ENCODE peak calls at places on chromosome 19, in seven cellular contexts. One of them, this sample, is unnamed.
A peak's percentile ranks its signal among the peaks of the same experiment; 100 is the strongest.

GRCh38 chr19:30631035-30631375 is 258.8 kb downstream of the ZNF536 start:
- DNase-seq in smooth muscle cell of the brain vasculature: no peak
- DNase-seq in IMR-90: no peak
- DNase-seq in CD4-positive, alpha-beta T cell: no peak
- DNase-seq in stimulated activated CD8-positive, alpha-beta memory T cell treated with anti-CD3 and anti-CD28 coated beads, Interleukin-4, amount 100 ng/mL, for 48 hours: no peak
- DNase-seq in ovary: no peak
- DNase-seq in gastrocnemius medialis: no peak
- DNase-seq in this sample: no peak

GRCh38 chr19:55585658-55586339 is 5.2 kb upstream of the ZNF579 start:
- DNase-seq in smooth muscle cell of the brain vasculature: peak; percentile 31
- DNase-seq in IMR-90: peak; percentile 63
- DNase-seq in CD4-positive, alpha-beta T cell: no peak
- DNase-seq in stimulated activated CD8-positive, alpha-beta memory T cell treated with anti-CD3 and anti-CD28 coated beads, Interleukin-4, amount 100 ng/mL, for 48 hours: peak; percentile 75
- DNase-seq in ovary: peak; percentile 92
- DNase-seq in gastrocnemius medialis: no peak
- DNase-seq in this sample: peak; percentile 30

GRCh38 chr19:55643003-55643732 is at the start of gene ZNF581:
- DNase-seq in smooth muscle cell of the brain vasculature: no peak
- DNase-seq in IMR-90: peak; percentile 78
- DNase-seq in CD4-positive, alpha-beta T cell: peak; percentile 71
- DNase-seq in stimulated activated CD8-positive, alpha-beta memory T cell treated with anti-CD3 and anti-CD28 coated beads, Interleukin-4, amount 100 ng/mL, for 48 hours: peak; percentile 88
- DNase-seq in ovary: peak; percentile 84
- DNase-seq in gastrocnemius medialis: peak; percentile 35
- DNase-seq in this sample: peak; percentile 77

GRCh38 chr19:3006075-3006767 is 22.9 kb downstream of the TLE2 start:
- DNase-seq in smooth muscle cell of the brain vasculature: no peak
- DNase-seq in IMR-90: no peak
- DNase-seq in CD4-positive, alpha-beta T cell: no peak
- DNase-seq in stimulated activated CD8-positive, alpha-beta memory T cell treated with anti-CD3 and anti-CD28 coated beads, Interleukin-4, amount 100 ng/mL, for 48 hours: peak; percentile 63
- DNase-seq in ovary: no peak
- DNase-seq in gastrocnemius medialis: no peak
- DNase-seq in this sample: no peak

GRCh38 chr19:38737297-38737865 is 6.9 kb downstream of the CAPN12 start:
- DNase-seq in smooth muscle cell of the brain vasculature: no peak
- DNase-seq in IMR-90: no peak
- DNase-seq in CD4-positive, alpha-beta T cell: no peak
- DNase-seq in stimulated activated CD8-positive, alpha-beta memory T cell treated with anti-CD3 and anti-CD28 coated beads, Interleukin-4, amount 100 ng/mL, for 48 hours: no peak
- DNase-seq in ovary: no peak
- DNase-seq in gastrocnemius medialis: no peak
- DNase-seq in this sample: no peak

GRCh38 chr19:49441210-49441959 is at the start of gene SLC17A7:
- DNase-seq in smooth muscle cell of the brain vasculature: no peak
- DNase-seq in IMR-90: no peak
- DNase-seq in CD4-positive, alpha-beta T cell: peak; percentile 31
- DNase-seq in stimulated activated CD8-positive, alpha-beta memory T cell treated with anti-CD3 and anti-CD28 coated beads, Interleukin-4, amount 100 ng/mL, for 48 hours: peak; percentile 70
- DNase-seq in ovary: no peak
- DNase-seq in gastrocnemius medialis: peak; percentile 48
- DNase-seq in this sample: peak; percentile 30

GRCh38 chr19:47183579-47183978 is 47.4 kb downstream of the BBC3 start:
- DNase-seq in smooth muscle cell of the brain vasculature: no peak
- DNase-seq in IMR-90: no peak
- DNase-seq in CD4-positive, alpha-beta T cell: no peak
- DNase-seq in stimulated activated CD8-positive, alpha-beta memory T cell treated with anti-CD3 and anti-CD28 coated beads, Interleukin-4, amount 100 ng/mL, for 48 hours: no peak
- DNase-seq in ovary: no peak
- DNase-seq in gastrocnemius medialis: no peak
- DNase-seq in this sample: no peak

GRCh38 chr19:2055871-2056809 is 5.1 kb upstream of the MKNK2 start:
- DNase-seq in smooth muscle cell of the brain vasculature: no peak
- DNase-seq in IMR-90: peak; percentile 64
- DNase-seq in CD4-positive, alpha-beta T cell: no peak
- DNase-seq in stimulated activated CD8-positive, alpha-beta memory T cell treated with anti-CD3 and anti-CD28 coated beads, Interleukin-4, amount 100 ng/mL, for 48 hours: no peak
- DNase-seq in ovary: peak; percentile 80
- DNase-seq in gastrocnemius medialis: peak; percentile 53
- DNase-seq in this sample: no peak

GRCh38 chr19:8935460-8935859 is 74.7 kb downstream of the MUC16 start:
- DNase-seq in smooth muscle cell of the brain vasculature: no peak
- DNase-seq in IMR-90: no peak
- DNase-seq in CD4-positive, alpha-beta T cell: no peak
- DNase-seq in stimulated activated CD8-positive, alpha-beta memory T cell treated with anti-CD3 and anti-CD28 coated beads, Interleukin-4, amount 100 ng/mL, for 48 hours: no peak
- DNase-seq in ovary: no peak
- DNase-seq in gastrocnemius medialis: no peak
- DNase-seq in this sample: no peak